ENCODE peak calls at places on chromosomes 12 and 14, in five cellular contexts. K is CD8-positive, alpha-beta T cell; L is kidney glomerular epithelial cell; J is fibroblast of villous mesenchyme; M is stimulated activated CD4-positive, alpha-beta T cell treated with anti-CD3 and anti-CD28 coated beads, Interleukin-2, amount 100 ng/mL, for 48 hours. E is an unnamed sample.

GRCh38 chr12:60148831-60149230 is 553.0 kb downstream of the SLC16A7 start:
- DNase-seq in J (peak; percentile 72), K (no peak), M (no peak), L (peak; percentile 83), E (peak; percentile 78)

GRCh38 chr14:98210045-98210678 is 1061.8 kb downstream of the BCL11B start:
- DNase-seq in J (no peak), K (peak; percentile 25), M (no peak), L (no peak), E (no peak)

GRCh38 chr14:101908795-101909194 is 55.6 kb upstream of the DYNC1H1 start:
- DNase-seq in J (no peak), L (no peak), K (no peak), M (no peak), E (no peak)

GRCh38 chr14:73235531-73236155 is 1.7 kb upstream of the PAPLN start:
- DNase-seq in M (no peak), K (no peak), J (peak; percentile 58), L (no peak), E (no peak)

GRCh38 chr14:91383439-91383838 is 34.2 kb downstream of the CCDC88C start:
- DNase-seq in K (no peak), M (no peak), J (no peak), L (no peak), E (no peak)

GRCh38 chr12:122399592-122400373 is 22.7 kb downstream of the CLIP1 start:
- DNase-seq in K (peak; percentile 16), M (peak; percentile 32), J (peak; percentile 93), L (peak; percentile 72), E (peak; percentile 85)

GRCh38 chr14:89340200-89340667 is 76.8 kb downstream of the FOXN3 start:
- DNase-seq in M (no peak), L (no peak), K (no peak), J (peak; percentile 95), E (no peak)

GRCh38 chr14:101019974-101020710 is 116.6 kb upstream of the RTL1 start:
- DNase-seq in K (no peak), L (no peak), J (no peak), M (no peak), E (no peak)

GRCh38 chr12:13534645-13535398 is 338.3 kb downstream of the EMP1 start:
- DNase-seq in K (no peak), L (peak; percentile 5), M (peak; percentile 53), J (peak; percentile 39), E (peak; percentile 56)

GRCh38 chr12:10663869-10664268 is 10.0 kb downstream of the STYK1 start:
- DNase-seq in M (no peak), J (no peak), L (no peak), K (no peak), E (no peak)

GRCh38 chr12:113049976-113050742 is 6.4 kb upstream of the DTX1 start:
- DNase-seq in L (peak; percentile 88), M (no peak), K (no peak), J (no peak), E (peak; percentile 83)

GRCh38 chr14:22178330-22178981 is 410.6 kb downstream of the DAD1 start:
- DNase-seq in J (no peak), K (no peak), L (no peak), M (no peak), E (peak; percentile 53)

GRCh38 chr12:79549531-79550271 is 141.1 kb downstream of the PAWR start:
- DNase-seq in K (no peak), L (peak; percentile 60), M (no peak), J (peak; percentile 52), E (peak; percentile 28)

E was measured in kidney tubule cell.